ENCODE peak calls at places on chromosomes 13 and 19, in eight cellular contexts. E is IMR-90, Q is neuronal stem cell, J is endothelial cell of umbilical vein, P is Karpas-422, S is SK-N-SH, N is GM23248, O is astrocyte. A is an unnamed sample.

GRCh38 chr13:38348890-38349289 is 761 bp upstream of the UFM1 start:
- DNase-seq in E (peak; percentile 40), Q (peak; percentile 11), J (no peak), P (peak; percentile 59), S (no peak), N (peak; percentile 88), O (peak; percentile 39), A (peak; percentile 80)

GRCh38 chr13:33264620-33264978 is 21.0 kb downstream of the STARD13 start:
- DNase-seq in E (no peak), Q (no peak), J (no peak), P (no peak), S (no peak), N (no peak), O (no peak), A (no peak)

GRCh38 chr19:23378948-23379347 is 16.3 kb downstream of the ZNF91 start:
- DNase-seq in E (no peak), Q (no peak), J (no peak), P (no peak), S (no peak), N (no peak), O (no peak), A (peak; percentile 4)

GRCh38 chr19:14555918-14556661 is 15.8 kb downstream of the NDUFB7 start:
- DNase-seq in E (peak; percentile 34), Q (no peak), J (no peak), P (no peak), S (no peak), N (peak; percentile 20), O (peak; percentile 68), A (peak; percentile 82)

GRCh38 chr13:105996391-105997028 is 539.0 kb downstream of the EFNB2 start:
- DNase-seq in E (no peak), Q (no peak), J (no peak), P (no peak), S (no peak), N (no peak), O (no peak), A (no peak)

GRCh38 chr19:3304871-3305423 is 61.4 kb upstream of the NFIC start:
- DNase-seq in E (peak; percentile 41), Q (peak; percentile 78), J (peak; percentile 71), P (peak; percentile 91), S (peak; percentile 75), N (peak; percentile 75), O (peak; percentile 12), A (peak; percentile 41)

GRCh38 chr19:9431475-9431874 is 3.9 kb downstream of the ZNF266 start:
- DNase-seq in E (peak; percentile 29), Q (peak; percentile 31), J (no peak), P (peak; percentile 77), S (peak; percentile 59), N (peak; percentile 46), O (no peak), A (no peak)

GRCh38 chr19:4690362-4690761 is 20.2 kb upstream of the MYDGF start:
- DNase-seq in E (no peak), Q (no peak), J (no peak), P (no peak), S (no peak), N (no peak), O (no peak), A (no peak)

GRCh38 chr13:42318570-42318969 is 46.6 kb downstream of the AKAP11 start:
- DNase-seq in E (no peak), Q (no peak), J (no peak), P (no peak), S (no peak), N (no peak), O (no peak), A (peak; percentile 18)

GRCh38 chr13:46479691-46480090 is 73.3 kb upstream of the LRCH1 start:
- DNase-seq in E (no peak), Q (no peak), J (no peak), P (no peak), S (no peak), N (no peak), O (no peak), A (no peak)

GRCh38 chr19:17333611-17334413 is 843 bp downstream of the ANO8 start:
- DNase-seq in E (peak; percentile 80), Q (no peak), J (no peak), P (peak; percentile 61), S (no peak), N (peak; percentile 91), O (peak; percentile 75), A (peak; percentile 80)

GRCh38 chr19:17336872-17337674 is at the start of gene GTPBP3:
- DNase-seq in E (peak; percentile 98), Q (peak; percentile 97), J (peak; percentile 97), P (peak; percentile 99), S (peak; percentile 95), N (peak; percentile 99), O (peak; percentile 97), A (peak; percentile 99)

GRCh38 chr19:17335575-17335974 is 920 bp upstream of the ANO8 start:
- DNase-seq in E (no peak), Q (no peak), J (no peak), P (no peak), S (no peak), N (no peak), O (no peak), A (no peak)

GRCh38 chr19:17332677-17333581 is 1.7 kb downstream of the ANO8 start:
- DNase-seq in E (peak; percentile 39), Q (no peak), J (peak; percentile 45), P (peak; percentile 95), S (peak; percentile 86), N (peak; percentile 62), O (peak; percentile 25), A (peak; percentile 29)

DNA sequence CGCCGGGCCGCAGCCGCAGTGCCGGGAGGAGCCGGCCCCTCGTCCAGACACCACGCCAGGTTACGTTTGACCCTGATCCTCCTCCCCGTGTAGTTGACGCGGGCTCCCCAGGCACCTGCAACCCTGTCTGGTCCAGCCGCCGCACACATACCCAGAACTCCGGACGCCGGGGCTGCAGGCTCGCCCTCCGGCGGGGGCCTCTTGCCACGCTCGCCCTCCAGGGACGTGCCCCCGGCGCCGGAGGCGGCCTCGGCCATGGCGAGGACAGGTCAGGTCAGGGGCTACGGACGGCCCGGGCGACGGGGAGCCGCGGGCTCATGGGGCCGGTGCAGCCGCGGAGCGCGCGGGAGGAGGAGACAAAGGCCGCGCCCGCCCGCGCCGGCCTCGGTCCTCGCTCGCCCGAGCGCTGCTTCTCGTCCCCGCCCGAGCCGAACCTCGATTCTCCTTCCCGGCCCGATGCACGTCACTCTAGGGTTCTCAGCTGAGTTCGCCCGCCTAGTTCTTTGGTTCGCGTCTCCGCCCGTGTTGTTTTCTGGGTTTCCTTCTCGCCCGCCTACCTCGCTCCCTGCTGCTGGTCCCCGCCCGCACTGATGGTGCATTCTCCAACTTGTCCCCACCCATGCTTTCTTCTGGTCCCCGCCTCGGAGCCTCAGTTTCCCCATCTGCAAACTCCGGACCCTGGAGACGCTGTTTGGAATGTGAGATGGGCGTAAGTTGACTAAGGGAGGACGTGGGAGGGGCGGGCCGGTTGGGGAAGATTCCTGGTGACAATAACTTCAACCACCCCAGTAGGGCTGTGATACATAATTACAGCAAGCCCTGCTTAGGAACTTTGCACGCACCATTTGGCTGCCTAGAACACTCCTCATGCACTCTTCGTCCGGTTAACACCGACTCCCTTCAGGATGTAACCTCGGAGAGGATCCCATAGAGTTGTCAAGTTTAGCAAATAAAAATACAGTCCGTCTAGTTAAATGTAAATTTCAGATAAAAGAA is at the start of gene ANO8:
- DNase-seq in E (peak; percentile 99), Q (peak; percentile 96), J (peak; percentile 96), P (peak; percentile 99), S (peak; percentile 94), N (peak; percentile 99), O (peak; percentile 100), A (peak; percentile 99)
- H2AFZ ChIP-seq in E (peak within 1 kb of the TSS; percentile 99), Q (peak within 1 kb of the TSS; percentile 94), J (peak within 1 kb of the TSS; percentile 91), P (peak within 1 kb of the TSS; percentile 93), S (peak within 1 kb of the TSS; percentile 95), N (peak within 1 kb of the TSS; percentile 91), O (peak within 1 kb of the TSS; percentile 94), A (peak within 1 kb of the TSS; percentile 89)

DNA sequence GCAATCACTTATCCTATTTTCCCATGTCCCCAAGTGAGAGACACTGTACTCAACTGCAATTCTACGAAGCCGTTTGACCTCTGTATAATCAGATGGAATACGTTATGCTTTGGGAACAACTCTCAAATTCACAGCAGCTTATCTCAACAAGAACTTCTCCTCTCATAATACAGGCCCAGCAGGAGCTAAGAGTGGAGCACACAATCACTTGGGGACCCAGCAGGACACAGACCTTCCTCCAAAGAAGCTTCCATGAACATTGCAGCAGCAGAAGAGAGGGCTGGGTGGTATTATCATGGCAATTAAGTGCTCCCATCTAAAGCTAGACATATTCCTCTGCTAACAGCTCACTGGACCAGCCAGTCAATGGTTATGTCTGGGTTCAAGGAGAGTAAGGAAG is 428.3 kb upstream of the MIR17HG start:
- DNase-seq in E (no peak), Q (no peak), J (no peak), P (no peak), S (no peak), N (no peak), O (no peak), A (no peak)
- H3K27ac ChIP-seq in E (no peak overlapping the region), Q (no peak overlapping the region), J (no peak overlapping the region), P (no peak overlapping the region), S (no peak overlapping the region), N (no peak overlapping the region), O (no peak overlapping the region), A (no peak overlapping the region)

DNA sequence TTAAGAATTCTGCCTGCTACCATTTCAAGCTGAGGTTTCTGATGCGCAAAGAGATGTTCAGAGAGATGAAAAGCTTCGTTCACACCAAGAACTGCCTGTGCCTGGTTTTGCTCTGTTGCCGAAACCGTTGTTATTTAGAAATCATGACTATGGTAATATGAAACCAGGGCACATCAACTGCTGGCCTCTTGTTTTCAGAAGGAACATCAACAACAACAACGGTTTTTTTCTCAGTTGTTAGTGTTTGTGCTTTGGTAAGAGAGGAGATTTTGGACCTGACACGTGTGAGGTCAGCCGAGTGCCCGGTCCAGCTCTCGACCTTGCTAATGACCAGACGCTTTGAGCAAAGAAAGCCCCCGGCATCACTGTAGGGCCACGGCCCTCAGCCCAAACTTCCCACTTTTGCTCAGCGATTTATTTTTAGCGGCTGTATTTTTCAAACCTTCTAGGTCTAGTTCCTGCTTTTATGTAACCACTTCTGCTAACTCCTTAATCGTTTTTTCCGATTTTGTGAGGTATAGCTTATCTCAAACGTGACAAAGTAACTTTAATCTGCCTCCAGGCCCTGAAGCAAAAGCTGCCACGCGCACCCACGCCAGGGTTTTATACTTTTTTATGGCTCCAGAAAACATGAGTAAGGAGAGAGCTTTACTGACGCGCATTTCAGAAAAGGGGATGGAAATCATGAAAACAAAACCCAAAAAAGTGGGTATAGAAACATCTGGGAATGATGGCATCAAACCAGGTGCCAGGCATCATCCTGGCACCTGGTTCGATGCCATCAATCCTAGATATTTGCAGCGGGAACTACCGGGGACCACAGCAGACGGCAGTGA is 42.0 kb downstream of the KLF2 start:
- DNase-seq in E (no peak), Q (no peak), J (no peak), P (peak; percentile 61), S (no peak), N (no peak), O (no peak), A (no peak)
- H3K4me3 ChIP-seq in E (no peak overlapping the region), Q (no peak overlapping the region), J (no peak overlapping the region), P (no peak overlapping the region), S (no peak overlapping the region), N (no peak overlapping the region), O (no peak overlapping the region), A (no peak overlapping the region)

DNA sequence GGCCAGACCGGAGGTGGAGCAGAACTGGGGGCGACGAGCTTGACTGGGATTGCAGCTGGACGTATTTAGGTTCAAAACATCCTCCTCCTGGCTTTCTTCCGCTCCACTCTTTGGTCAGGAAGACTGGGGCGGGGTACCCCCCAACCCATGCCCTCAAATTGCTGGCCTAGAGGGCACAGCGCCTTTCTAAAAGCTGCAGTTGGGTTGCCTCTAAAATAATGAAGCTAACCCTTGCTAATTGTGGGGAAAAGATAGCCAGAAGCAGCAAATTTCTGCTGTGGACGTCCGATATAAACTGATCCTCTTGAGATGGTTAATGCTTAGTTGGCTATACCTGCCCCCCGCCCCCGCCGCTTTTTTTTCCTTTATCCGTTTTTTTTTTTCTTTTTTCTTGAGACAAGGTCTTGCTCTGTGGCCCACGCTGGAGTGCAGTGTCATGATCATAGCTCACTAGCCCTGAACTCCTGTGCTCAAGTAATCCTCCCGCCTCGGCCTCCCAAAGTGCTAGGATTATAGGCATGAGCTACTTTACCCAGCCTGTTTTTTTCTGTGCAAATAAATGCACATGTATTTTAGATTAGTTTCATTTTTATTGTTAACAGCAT is 759 bp upstream of the CHERP start:
- DNase-seq in E (no peak), Q (peak; percentile 5), J (no peak), P (peak; percentile 67), S (no peak), N (peak; percentile 54), O (no peak), A (no peak)
- H2AFZ ChIP-seq in E (peak overlapping the region; percentile 94), Q (peak overlapping the region; percentile 98), J (peak overlapping the region; percentile 90), P (peak overlapping the region; percentile 41), S (peak overlapping the region; percentile 76), N (peak overlapping the region; percentile 89), O (peak overlapping the region; percentile 67), A (peak overlapping the region; percentile 90)

A was measured in mammary epithelial cell.